ENCODE peak calls at places on chromosomes 4 and X, in ten cellular contexts. One of them, this sample, is unnamed.

GRCh38 chrX:118221257-118221656 is 104.6 kb upstream of the KLHL13 start:
- DNase-seq in tibial nerve: no peak
- DNase-seq in uterus: no peak
- DNase-seq in testis: no peak
- DNase-seq in sigmoid colon: no peak
- DNase-seq in stomach: no peak
- DNase-seq in HCT116: no peak
- DNase-seq in transverse colon: no peak
- DNase-seq in gastrocnemius medialis: no peak
- DNase-seq in HepG2: no peak
- DNase-seq in this sample: no peak

GRCh38 chrX:74464722-74465121 is 43.4 kb downstream of the SLC16A2 start:
- DNase-seq in HCT116: no peak
- DNase-seq in gastrocnemius medialis: no peak
- DNase-seq in HepG2: no peak
- DNase-seq in stomach: no peak
- DNase-seq in sigmoid colon: no peak
- DNase-seq in uterus: no peak
- DNase-seq in tibial nerve: no peak
- DNase-seq in transverse colon: no peak
- DNase-seq in testis: no peak
- DNase-seq in this sample: no peak

GRCh38 chrX:106716463-106716862 is 10.0 kb upstream of the RNF128 start:
- DNase-seq in uterus: no peak
- DNase-seq in tibial nerve: no peak
- DNase-seq in stomach: no peak
- DNase-seq in HepG2: no peak
- DNase-seq in testis: no peak
- DNase-seq in sigmoid colon: no peak
- DNase-seq in transverse colon: no peak
- DNase-seq in HCT116: no peak
- DNase-seq in gastrocnemius medialis: no peak
- DNase-seq in this sample: no peak

GRCh38 chrX:41863343-41864203 is 59.8 kb downstream of the CASK start:
- DNase-seq in HepG2: no peak
- DNase-seq in testis: no peak
- DNase-seq in gastrocnemius medialis: no peak
- DNase-seq in stomach: no peak
- DNase-seq in uterus: no peak
- DNase-seq in tibial nerve: no peak
- DNase-seq in transverse colon: no peak
- DNase-seq in HCT116: no peak
- DNase-seq in sigmoid colon: no peak
- DNase-seq in this sample: no peak

GRCh38 chrX:10404435-10404834 is 215.9 kb downstream of the MID1 start:
- DNase-seq in stomach: no peak
- DNase-seq in uterus: no peak
- DNase-seq in gastrocnemius medialis: no peak
- DNase-seq in testis: no peak
- DNase-seq in HCT116: no peak
- DNase-seq in tibial nerve: no peak
- DNase-seq in sigmoid colon: no peak
- DNase-seq in transverse colon: no peak
- DNase-seq in HepG2: no peak
- DNase-seq in this sample: no peak

GRCh38 chrX:1453951-1454785 is 1.5 kb upstream of the ASMTL start:
- DNase-seq in HepG2: peak
- DNase-seq in stomach: peak
- DNase-seq in sigmoid colon: peak
- DNase-seq in uterus: peak
- DNase-seq in tibial nerve: peak
- DNase-seq in testis: peak
- DNase-seq in gastrocnemius medialis: peak
- DNase-seq in transverse colon: peak
- DNase-seq in HCT116: peak
- DNase-seq in this sample: peak

GRCh38 chr4:154132406-154132805 is 343.5 kb upstream of the SFRP2 start:
- DNase-seq in HCT116: no peak
- DNase-seq in HepG2: no peak
- DNase-seq in tibial nerve: no peak
- DNase-seq in sigmoid colon: no peak
- DNase-seq in stomach: no peak
- DNase-seq in transverse colon: no peak
- DNase-seq in testis: no peak
- DNase-seq in gastrocnemius medialis: no peak
- DNase-seq in uterus: no peak
- DNase-seq in this sample: no peak

GRCh38 chr4:143711543-143712159 is 11.2 kb upstream of the FREM3 start:
- DNase-seq in tibial nerve: no peak
- DNase-seq in testis: no peak
- DNase-seq in uterus: no peak
- DNase-seq in sigmoid colon: no peak
- DNase-seq in gastrocnemius medialis: no peak
- DNase-seq in transverse colon: no peak
- DNase-seq in stomach: no peak
- DNase-seq in HepG2: no peak
- DNase-seq in HCT116: no peak
- DNase-seq in this sample: no peak

GRCh38 chr4:167234388-167234881 is at the start of gene SPOCK3:
- DNase-seq in transverse colon: no peak
- DNase-seq in stomach: peak
- DNase-seq in uterus: no peak
- DNase-seq in HCT116: peak
- DNase-seq in sigmoid colon: no peak
- DNase-seq in gastrocnemius medialis: no peak
- DNase-seq in testis: peak
- DNase-seq in HepG2: no peak
- DNase-seq in tibial nerve: no peak
- DNase-seq in this sample: no peak

GRCh38 chr4:7280906-7281305 is 88.6 kb downstream of the SORCS2 start:
- DNase-seq in sigmoid colon: no peak
- DNase-seq in HepG2: no peak
- DNase-seq in stomach: no peak
- DNase-seq in uterus: no peak
- DNase-seq in gastrocnemius medialis: no peak
- DNase-seq in transverse colon: no peak
- DNase-seq in testis: no peak
- DNase-seq in tibial nerve: no peak
- DNase-seq in HCT116: no peak
- DNase-seq in this sample: no peak

GRCh38 chr4:112185740-112186670 is 40.8 kb downstream of the FAM241A start:
- DNase-seq in HCT116: no peak
- DNase-seq in transverse colon: no peak
- DNase-seq in tibial nerve: no peak
- DNase-seq in HepG2: no peak
- DNase-seq in stomach: no peak
- DNase-seq in testis: no peak
- DNase-seq in gastrocnemius medialis: no peak
- DNase-seq in uterus: no peak
- DNase-seq in sigmoid colon: no peak
- DNase-seq in this sample: no peak

GRCh38 chrX:32268207-32268606 is 943.1 kb downstream of the DMD start:
- DNase-seq in sigmoid colon: no peak
- DNase-seq in HCT116: no peak
- DNase-seq in tibial nerve: no peak
- DNase-seq in transverse colon: no peak
- DNase-seq in uterus: no peak
- DNase-seq in gastrocnemius medialis: no peak
- DNase-seq in HepG2: no peak
- DNase-seq in testis: no peak
- DNase-seq in stomach: no peak
- DNase-seq in this sample: no peak

GRCh38 chr4:102730968-102731533 is 29.7 kb downstream of the MANBA start:
- DNase-seq in HepG2: peak
- DNase-seq in stomach: no peak
- DNase-seq in tibial nerve: no peak
- DNase-seq in sigmoid colon: no peak
- DNase-seq in gastrocnemius medialis: no peak
- DNase-seq in transverse colon: no peak
- DNase-seq in HCT116: no peak
- DNase-seq in uterus: no peak
- DNase-seq in testis: no peak
- DNase-seq in this sample: no peak

GRCh38 chr4:174869334-174869733 is 40.3 kb upstream of the GLRA3 start:
- DNase-seq in transverse colon: no peak
- DNase-seq in tibial nerve: no peak
- DNase-seq in uterus: no peak
- DNase-seq in HepG2: no peak
- DNase-seq in gastrocnemius medialis: no peak
- DNase-seq in stomach: no peak
- DNase-seq in HCT116: no peak
- DNase-seq in testis: no peak
- DNase-seq in sigmoid colon: no peak
- DNase-seq in this sample: no peak

GRCh38 chrX:139199945-139200344 is 330.6 kb upstream of the F9 start:
- DNase-seq in HCT116: no peak
- DNase-seq in gastrocnemius medialis: no peak
- DNase-seq in transverse colon: no peak
- DNase-seq in tibial nerve: no peak
- DNase-seq in sigmoid colon: no peak
- DNase-seq in testis: no peak
- DNase-seq in uterus: no peak
- DNase-seq in HepG2: no peak
- DNase-seq in stomach: no peak
- DNase-seq in this sample: no peak

GRCh38 chrX:115697806-115698205 is 136.8 kb downstream of the PLS3 start:
- DNase-seq in sigmoid colon: no peak
- DNase-seq in uterus: no peak
- DNase-seq in transverse colon: no peak
- DNase-seq in tibial nerve: no peak
- DNase-seq in HepG2: no peak
- DNase-seq in testis: no peak
- DNase-seq in stomach: no peak
- DNase-seq in gastrocnemius medialis: no peak
- DNase-seq in HCT116: no peak
- DNase-seq in this sample: no peak

GRCh38 chr4:876780-877179 is 50.9 kb upstream of the CPLX1 start:
- DNase-seq in transverse colon: no peak
- DNase-seq in testis: no peak
- DNase-seq in HepG2: no peak
- DNase-seq in sigmoid colon: no peak
- DNase-seq in uterus: no peak
- DNase-seq in tibial nerve: no peak
- DNase-seq in HCT116: no peak
- DNase-seq in stomach: no peak
- DNase-seq in gastrocnemius medialis: no peak
- DNase-seq in this sample: no peak

GRCh38 chr4:48262926-48263325 is 6.7 kb downstream of the TEC start:
- DNase-seq in testis: no peak
- DNase-seq in tibial nerve: peak
- DNase-seq in gastrocnemius medialis: no peak
- DNase-seq in HepG2: no peak
- DNase-seq in transverse colon: no peak
- DNase-seq in HCT116: no peak
- DNase-seq in stomach: no peak
- DNase-seq in sigmoid colon: no peak
- DNase-seq in uterus: no peak
- DNase-seq in this sample: no peak

GRCh38 chr4:169254546-169254983 is 16.2 kb downstream of the SH3RF1 start:
- DNase-seq in testis: peak
- DNase-seq in HepG2: peak
- DNase-seq in HCT116: peak
- DNase-seq in transverse colon: no peak
- DNase-seq in stomach: no peak
- DNase-seq in uterus: no peak
- DNase-seq in gastrocnemius medialis: peak
- DNase-seq in sigmoid colon: no peak
- DNase-seq in tibial nerve: peak
- DNase-seq in this sample: no peak

DNA sequence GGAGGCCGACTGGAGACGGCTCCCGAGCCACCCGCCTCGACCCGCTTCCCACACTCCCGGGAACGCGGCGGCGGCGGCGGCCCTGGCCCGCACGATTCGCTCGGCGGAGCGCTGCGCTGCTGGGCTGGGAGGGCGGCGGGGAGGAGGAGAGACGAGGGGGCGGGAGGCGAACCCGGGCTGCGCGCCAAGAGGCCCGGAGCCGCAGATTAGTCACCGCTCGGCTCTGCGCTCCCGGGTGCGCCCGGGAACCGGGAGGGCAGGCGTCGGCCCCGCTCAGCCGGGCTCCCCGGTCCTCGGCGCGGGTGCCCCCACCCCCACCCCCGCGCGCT is 11.2 kb upstream of the BCOR start:
- DNase-seq in stomach: peak
- DNase-seq in HCT116: no peak
- DNase-seq in tibial nerve: peak
- DNase-seq in sigmoid colon: peak
- DNase-seq in transverse colon: peak
- DNase-seq in HepG2: no peak
- DNase-seq in uterus: peak
- DNase-seq in testis: peak
- DNase-seq in gastrocnemius medialis: peak
- DNase-seq in this sample: peak
- TF ChIP-seq POLR2A in stomach: peak
- TF ChIP-seq POLR2A in HCT116: no peak
- TF ChIP-seq POLR2A in tibial nerve: no peak
- TF ChIP-seq POLR2A in sigmoid colon: no peak
- TF ChIP-seq POLR2A in transverse colon: peak
- TF ChIP-seq POLR2A in HepG2: no peak
- TF ChIP-seq POLR2A in uterus: peak
- TF ChIP-seq POLR2A in testis: no peak
- TF ChIP-seq POLR2A in gastrocnemius medialis: peak
- TF ChIP-seq POLR2A in this sample: no peak

GRCh38 chrX:12349201-12349600 is 210.9 kb downstream of the FRMPD4 start:
- DNase-seq in uterus: no peak
- DNase-seq in tibial nerve: no peak
- DNase-seq in stomach: no peak
- DNase-seq in gastrocnemius medialis: no peak
- DNase-seq in transverse colon: no peak
- DNase-seq in HCT116: no peak
- DNase-seq in sigmoid colon: no peak
- DNase-seq in HepG2: no peak
- DNase-seq in testis: no peak
- DNase-seq in this sample: no peak
- TF ChIP-seq POLR2A in uterus: no peak
- TF ChIP-seq POLR2A in tibial nerve: no peak
- TF ChIP-seq POLR2A in stomach: no peak
- TF ChIP-seq POLR2A in gastrocnemius medialis: no peak
- TF ChIP-seq POLR2A in transverse colon: no peak
- TF ChIP-seq POLR2A in HCT116: no peak
- TF ChIP-seq POLR2A in sigmoid colon: no peak
- TF ChIP-seq POLR2A in HepG2: no peak
- TF ChIP-seq POLR2A in testis: no peak
- TF ChIP-seq POLR2A in this sample: no peak

GRCh38 chr4:142519342-142519741 is 326.8 kb downstream of the INPP4B start:
- DNase-seq in transverse colon: no peak
- DNase-seq in sigmoid colon: no peak
- DNase-seq in HCT116: no peak
- DNase-seq in tibial nerve: no peak
- DNase-seq in gastrocnemius medialis: no peak
- DNase-seq in HepG2: no peak
- DNase-seq in testis: no peak
- DNase-seq in stomach: no peak
- DNase-seq in uterus: no peak
- DNase-seq in this sample: no peak
- TF ChIP-seq POLR2A in transverse colon: no peak
- TF ChIP-seq POLR2A in sigmoid colon: no peak
- TF ChIP-seq POLR2A in HCT116: no peak
- TF ChIP-seq POLR2A in tibial nerve: no peak
- TF ChIP-seq POLR2A in gastrocnemius medialis: no peak
- TF ChIP-seq POLR2A in HepG2: no peak
- TF ChIP-seq POLR2A in testis: no peak
- TF ChIP-seq POLR2A in stomach: no peak
- TF ChIP-seq POLR2A in uterus: no peak
- TF ChIP-seq POLR2A in this sample: no peak

GRCh38 chr4:173185832-173186545 is 17.4 kb downstream of the GALNT7 start:
- DNase-seq in stomach: no peak
- DNase-seq in HepG2: no peak
- DNase-seq in uterus: no peak
- DNase-seq in sigmoid colon: no peak
- DNase-seq in testis: no peak
- DNase-seq in transverse colon: no peak
- DNase-seq in HCT116: no peak
- DNase-seq in gastrocnemius medialis: no peak
- DNase-seq in tibial nerve: no peak
- DNase-seq in this sample: no peak
- TF ChIP-seq POLR2A in stomach: no peak
- TF ChIP-seq POLR2A in HepG2: no peak
- TF ChIP-seq POLR2A in uterus: no peak
- TF ChIP-seq POLR2A in sigmoid colon: no peak
- TF ChIP-seq POLR2A in testis: no peak
- TF ChIP-seq POLR2A in transverse colon: peak
- TF ChIP-seq POLR2A in HCT116: no peak
- TF ChIP-seq POLR2A in gastrocnemius medialis: no peak
- TF ChIP-seq POLR2A in tibial nerve: no peak
- TF ChIP-seq POLR2A in this sample: no peak